ENCODE peak calls at places on chromosomes 6 and 20, in six cellular contexts. D is A549, O is HCT116, H is SK-N-SH, S is GM23338, E is Panc1. L is an unnamed sample.

GRCh38 chr6:3455490-3456394 is 1.1 kb downstream of the SLC22A23 start:
- DNase-seq in D (no peak), O (no peak), H (peak), S (peak), E (no peak), L (no peak)

GRCh38 chr20:58749979-58750378 is 57.4 kb downstream of the NPEPL1 start:
- DNase-seq in D (no peak), O (no peak), H (no peak), S (no peak), E (no peak), L (no peak)

GRCh38 chr6:20604159-20604558 is 69.9 kb downstream of the CDKAL1 start:
- DNase-seq in D (no peak), O (no peak), H (no peak), S (no peak), E (no peak), L (no peak)

GRCh38 chr20:57840066-57840465 is 130.3 kb upstream of the PMEPA1 start:
- DNase-seq in D (no peak), O (no peak), H (no peak), S (no peak), E (no peak), L (no peak)

GRCh38 chr6:11525468-11526155 is 11.9 kb upstream of the TMEM170B start:
- DNase-seq in D (no peak), O (no peak), H (no peak), S (no peak), E (no peak), L (peak)

GRCh38 chr6:142544199-142544838 is 242.5 kb downstream of the ADGRG6 start:
- DNase-seq in D (no peak), O (no peak), H (no peak), S (no peak), E (no peak), L (no peak)

GRCh38 chr6:2857580-2858337 is 16.1 kb upstream of the SERPINB1 start:
- DNase-seq in D (peak), O (peak), H (peak), S (no peak), E (no peak), L (peak)

GRCh38 chr6:169700296-169700695 is 1.5 kb downstream of the WDR27 start:
- DNase-seq in D (no peak), O (no peak), H (no peak), S (peak), E (no peak), L (peak)

GRCh38 chr6:17984822-17985660 is 2.4 kb downstream of the KIF13A start:
- DNase-seq in D (no peak), O (no peak), H (no peak), S (no peak), E (no peak), L (no peak)

GRCh38 chr20:50469796-50470195 is 40.4 kb upstream of the PTPN1 start:
- DNase-seq in D (no peak), O (no peak), H (no peak), S (no peak), E (no peak), L (no peak)

GRCh38 chr20:5008743-5009142 is 7.4 kb upstream of the SLC23A2 start:
- DNase-seq in D (no peak), O (no peak), H (no peak), S (no peak), E (no peak), L (peak)

GRCh38 chr20:62059926-62060630 is 5.6 kb downstream of the TAF4 start:
- DNase-seq in D (no peak), O (no peak), H (no peak), S (no peak), E (no peak), L (no peak)

GRCh38 chr6:157995458-157995857 is 13.8 kb downstream of the SYNJ2 start:
- DNase-seq in D (no peak), O (no peak), H (no peak), S (no peak), E (no peak), L (no peak)

GRCh38 chr6:90483116-90483839 is 103.6 kb downstream of the MAP3K7 start:
- DNase-seq in D (no peak), O (no peak), H (no peak), S (no peak), E (no peak), L (no peak)

GRCh38 chr6:83696674-83697073 is 12.2 kb downstream of the SNAP91 start:
- DNase-seq in D (no peak), O (no peak), H (no peak), S (no peak), E (no peak), L (no peak)

GRCh38 chr20:49325981-49326380 is 48.1 kb upstream of the ZNFX1 start:
- DNase-seq in D (no peak), O (no peak), H (no peak), S (no peak), E (no peak), L (no peak)

GRCh38 chr20:34604980-34605788 is 46.7 kb downstream of the MAP1LC3A start:
- DNase-seq in D (no peak), O (no peak), H (peak), S (no peak), E (no peak), L (no peak)

GRCh38 chr6:89970609-89971337 is 76.5 kb downstream of the GJA10 start:
- DNase-seq in D (peak), O (peak), H (peak), S (peak), E (no peak), L (peak)

GRCh38 chr6:163416640-163417253 is 2.2 kb downstream of the QKI start:
- DNase-seq in D (peak), O (peak), H (no peak), S (peak), E (no peak), L (peak)

GRCh38 chr6:44053760-44054556 is 73.3 kb downstream of the MRPL14 start:
- DNase-seq in D (no peak), O (no peak), H (no peak), S (no peak), E (no peak), L (no peak)

GRCh38 chr6:164347455-164347854 is 932.9 kb downstream of the QKI start:
- DNase-seq in D (no peak), O (no peak), H (no peak), S (no peak), E (no peak), L (no peak)

GRCh38 chr6:50443144-50443543 is 270.2 kb upstream of the TFAP2D start:
- DNase-seq in D (no peak), O (no peak), H (no peak), S (no peak), E (no peak), L (no peak)

GRCh38 chr20:62760536-62761057 is 35.7 kb upstream of the MRGBP start:
- DNase-seq in D (no peak), O (no peak), H (no peak), S (no peak), E (no peak), L (no peak)

GRCh38 chr6:146700078-146700686 is 101.4 kb downstream of the ADGB start:
- DNase-seq in D (peak), O (peak), H (peak), S (peak), E (peak), L (peak)

GRCh38 chr6:163170294-163170883 is 244.1 kb upstream of the QKI start:
- DNase-seq in D (peak), O (no peak), H (peak), S (peak), E (peak), L (peak)

GRCh38 chr6:17927705-17928104 is 59.7 kb downstream of the KIF13A start:
- DNase-seq in D (no peak), O (no peak), H (no peak), S (no peak), E (no peak), L (no peak)

GRCh38 chr20:20371681-20372080 is 3.8 kb downstream of the INSM1 start:
- DNase-seq in D (no peak), O (no peak), H (no peak), S (peak), E (no peak), L (no peak)

GRCh38 chr20:64140956-64141355 is 23.3 kb upstream of the MYT1 start:
- DNase-seq in D (no peak), O (no peak), H (peak), S (no peak), E (no peak), L (no peak)

GRCh38 chr6:14440891-14441358 is 323.4 kb downstream of the CD83 start:
- DNase-seq in D (no peak), O (no peak), H (no peak), S (no peak), E (no peak), L (no peak)

GRCh38 chr20:43565758-43566104 is 6.9 kb downstream of the SGK2 start:
- DNase-seq in D (no peak), O (no peak), H (no peak), S (no peak), E (no peak), L (no peak)

GRCh38 chr20:46269372-46269771 is 38.9 kb downstream of the CDH22 start:
- DNase-seq in D (no peak), O (no peak), H (no peak), S (no peak), E (no peak), L (no peak)

GRCh38 chr20:44014807-44015732 is 100.4 kb downstream of the TOX2 start:
- DNase-seq in D (no peak), O (no peak), H (peak), S (no peak), E (no peak), L (no peak)

GRCh38 chr6:134787261-134787871 is 162.5 kb downstream of the ALDH8A1 start:
- DNase-seq in D (peak), O (peak), H (no peak), S (no peak), E (peak), L (no peak)

GRCh38 chr6:17884501-17885039 is 102.9 kb downstream of the KIF13A start:
- DNase-seq in D (no peak), O (no peak), H (no peak), S (no peak), E (no peak), L (peak)

GRCh38 chr20:32966382-32966781 is 37.9 kb downstream of the SUN5 start:
- DNase-seq in D (no peak), O (no peak), H (peak), S (no peak), E (no peak), L (no peak)

GRCh38 chr6:5260111-5260620 is 584 bp downstream of the LYRM4 start:
- DNase-seq in D (peak), O (peak), H (no peak), S (peak), E (peak), L (peak)

GRCh38 chr6:129637340-129638054 is 72.5 kb downstream of the ARHGAP18 start:
- DNase-seq in D (no peak), O (no peak), H (no peak), S (no peak), E (no peak), L (no peak)

GRCh38 chr20:35663516-35663812 is 1.2 kb downstream of the CPNE1 start:
- DNase-seq in D (no peak), O (no peak), H (no peak), S (no peak), E (no peak), L (no peak)

GRCh38 chr20:35664544-35665206 is at the start of the genes CPNE1 and RBM12:
- DNase-seq in D (peak), O (peak), H (peak), S (peak), E (peak), L (peak)

GRCh38 chr20:35665949-35666288 is 1.2 kb upstream of the CPNE1 start:
- DNase-seq in D (no peak), O (no peak), H (no peak), S (no peak), E (no peak), L (no peak)

GRCh38 chr20:35662541-35662940 is 2.2 kb downstream of the CPNE1 start:
- DNase-seq in D (no peak), O (no peak), H (no peak), S (no peak), E (no peak), L (no peak)

GRCh38 chr20:35663813-35664543 is 722 bp downstream of the CPNE1 start:
- DNase-seq in D (peak), O (peak), H (peak), S (peak), E (no peak), L (peak)
- TF ChIP-seq REST in D (no peak), O (no peak), H (no peak), S (no peak), E (no peak), L (no peak)

DNA sequence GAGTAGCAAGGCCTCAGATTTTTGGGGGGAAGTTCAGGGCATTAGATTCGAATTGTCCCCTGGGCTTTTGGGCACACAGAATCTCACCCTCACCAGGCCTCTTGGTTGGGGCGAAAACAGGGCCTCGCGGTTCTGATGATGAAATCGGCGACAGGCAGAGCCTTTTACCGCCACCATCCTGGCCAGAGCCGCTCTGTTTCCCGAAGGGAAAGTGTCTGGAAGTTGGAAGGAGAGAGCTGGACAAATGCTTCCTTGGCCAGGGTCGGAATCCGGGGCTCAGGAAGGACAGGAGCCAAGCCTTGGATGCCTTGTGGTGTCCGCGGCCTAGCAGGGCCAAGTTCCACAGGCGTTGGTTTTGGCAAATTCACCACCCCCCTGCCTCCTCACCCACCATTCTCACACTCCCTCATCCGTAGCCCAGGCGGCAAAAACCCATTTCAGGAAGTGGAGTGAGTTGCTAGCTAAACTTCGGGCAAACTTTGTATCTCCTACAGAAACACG is 3.5 kb upstream of the TFAP2A start:
- DNase-seq in D (no peak), O (no peak), H (no peak), S (no peak), E (no peak), L (no peak)
- H3K4me3 ChIP-seq in D (no peak), O (no peak), H (no peak), S (peak), E (peak), L (peak)

GRCh38 chr6:35716798-35717197 is 20.0 kb upstream of the ARMC12 start:
- DNase-seq in D (no peak), O (no peak), H (no peak), S (peak), E (no peak), L (no peak)
- TF ChIP-seq REST in D (no peak), O (no peak), H (no peak), S (no peak), E (no peak), L (no peak)

DNA sequence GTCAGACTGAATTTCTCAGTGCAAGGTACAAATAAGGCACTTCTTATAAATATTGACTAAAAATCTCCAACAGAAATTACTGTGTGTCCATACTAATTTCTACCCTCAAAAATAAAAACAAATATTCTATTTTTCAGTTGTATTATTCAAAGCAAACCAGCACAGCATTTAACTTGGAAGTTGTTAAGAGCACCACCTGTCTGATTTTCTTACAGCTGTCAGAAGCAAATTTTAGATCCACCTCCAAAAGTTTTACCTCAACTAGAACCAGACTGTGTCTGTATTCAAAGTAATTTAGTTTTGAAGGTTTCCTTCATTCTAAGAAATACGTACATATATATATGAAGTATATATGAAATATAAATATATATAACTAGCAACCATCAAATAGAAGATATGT is 1.2 kb downstream of the TRDN start:
- DNase-seq in D (no peak), O (no peak), H (no peak), S (no peak), E (no peak), L (no peak)
- H3K4me3 ChIP-seq in D (no peak), O (no peak), H (no peak), S (no peak), E (no peak), L (no peak)

DNA sequence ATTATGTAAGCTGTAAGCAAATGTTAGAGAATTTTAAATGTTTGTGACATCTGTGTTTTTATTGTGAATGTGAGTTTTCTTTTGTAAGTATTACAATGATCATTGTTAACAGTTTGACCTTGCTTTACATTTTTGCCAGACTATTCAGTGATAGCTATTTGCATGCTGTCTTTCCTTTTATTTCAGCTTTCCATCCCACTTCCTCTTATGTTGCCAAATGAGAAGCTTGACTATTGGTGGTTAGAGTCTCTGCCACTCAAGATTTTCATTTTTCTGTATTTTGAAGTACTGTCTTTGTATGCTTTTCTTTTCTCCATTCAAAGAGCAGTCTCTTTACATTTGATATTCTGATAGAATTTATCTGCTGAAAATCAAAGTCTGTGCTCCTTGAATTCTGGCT is 104.1 kb downstream of the PRIM2 start:
- DNase-seq in D (no peak), O (no peak), H (no peak), S (no peak), E (no peak), L (no peak)
- TF ChIP-seq REST in D (no peak), O (no peak), H (no peak), S (no peak), E (no peak), L (no peak)

L was measured in HL-60.